ENCODE peak calls at places on chromosomes 6 and 20, in ten cellular contexts. W is tibial artery, H is right lobe of liver, X is transverse colon, T is PC-3, M is HepG2, Q is psoas muscle, V is Caco-2, Y is RWPE2, S is heart right ventricle. N is an unnamed sample. For H3K4me1, the result is how much of the 10 kb centered on the place peaks cover.

GRCh38 chr6:38259736-38260135 is 380.0 kb downstream of the BTBD9 start:
- DNase-seq in W (no peak), V (no peak), Y (no peak), Q (no peak), M (no peak), S (no peak), H (no peak), X (no peak), T (peak), N (no peak)

GRCh38 chr6:44219053-44219814 is 2.5 kb downstream of the MYMX start:
- DNase-seq in V (peak), W (peak), H (peak), S (peak), Y (no peak), Q (peak), T (peak), X (peak), M (peak), N (peak)

GRCh38 chr6:105569706-105570105 is 166.8 kb upstream of the PREP start:
- DNase-seq in X (no peak), Y (no peak), Q (no peak), V (peak), T (peak), S (no peak), H (no peak), W (no peak), M (peak), N (no peak)

GRCh38 chr20:48052492-48052870 is 267.2 kb upstream of the SULF2 start:
- DNase-seq in Y (no peak), V (no peak), Q (no peak), W (no peak), T (peak), H (no peak), S (no peak), X (no peak), M (no peak), N (no peak)

GRCh38 chr6:136723780-136724179 is 68.5 kb downstream of the MAP3K5 start:
- DNase-seq in W (no peak), M (no peak), Y (no peak), T (peak), X (no peak), H (no peak), Q (no peak), V (no peak), S (no peak), N (no peak)

GRCh38 chr6:129510930-129511329 is 199.0 kb downstream of the ARHGAP18 start:
- DNase-seq in M (no peak), T (peak), V (no peak), S (no peak), H (no peak), Y (no peak), Q (no peak), X (no peak), W (no peak), N (no peak)

GRCh38 chr6:87534377-87535047 is 55.3 kb downstream of the RARS2 start:
- DNase-seq in V (no peak), W (no peak), S (no peak), X (no peak), Y (no peak), Q (no peak), M (peak), T (no peak), H (no peak), N (no peak)

GRCh38 chr6:162491637-162492036 is 235.9 kb downstream of the PRKN start:
- DNase-seq in T (no peak), W (no peak), V (no peak), Y (no peak), X (no peak), H (no peak), M (no peak), Q (no peak), S (peak), N (no peak)

GRCh38 chr6:37092851-37093727 is 76.9 kb upstream of the PIM1 start:
- DNase-seq in V (no peak), Q (peak), X (no peak), W (no peak), M (no peak), S (no peak), Y (no peak), H (no peak), T (no peak), N (no peak)

GRCh38 chr6:31769684-31770371 is 7.3 kb downstream of the VWA7 start:
- DNase-seq in X (peak), Y (no peak), H (peak), Q (peak), S (peak), W (peak), M (peak), T (peak), V (peak), N (peak)

GRCh38 chr6:44696099-44696498 is 308.6 kb downstream of the CDC5L start:
- DNase-seq in Q (no peak), T (peak), W (no peak), V (no peak), Y (no peak), M (no peak), X (no peak), H (no peak), S (no peak), N (no peak)

GRCh38 chr20:4937422-4938319 is 63.6 kb downstream of the SLC23A2 start:
- DNase-seq in H (no peak), W (no peak), Q (no peak), T (peak), X (no peak), S (no peak), Y (no peak), V (peak), M (peak), N (peak)

GRCh38 chr6:12099623-12100022 is 87.5 kb downstream of the HIVEP1 start:
- DNase-seq in X (no peak), Q (no peak), S (no peak), M (no peak), Y (no peak), W (no peak), H (no peak), T (no peak), V (no peak), N (no peak)
- H3K4me1 ChIP-seq in X (under half), Q (under half), S (under half), M (under half), Y (under half), W (under half), H (under half), T (under half), V (under half), N (under half)

GRCh38 chr20:50690562-50690978 is 772 bp downstream of the RIPOR3 start:
- DNase-seq in T (no peak), M (no peak), S (no peak), V (no peak), W (no peak), Y (no peak), X (no peak), Q (no peak), H (no peak), N (no peak)

GRCh38 chr20:50693001-50693400 is 1.7 kb upstream of the RIPOR3 start:
- DNase-seq in Q (no peak), T (no peak), X (no peak), W (no peak), H (no peak), Y (no peak), M (no peak), V (no peak), S (no peak), N (no peak)

GRCh38 chr20:50692553-50692933 is 1.2 kb upstream of the RIPOR3 start:
- DNase-seq in Y (no peak), X (no peak), T (no peak), S (no peak), Q (no peak), W (no peak), M (no peak), H (no peak), V (no peak), N (no peak)

GRCh38 chr20:50690979-50691584 is at the start of gene RIPOR3:
- DNase-seq in H (peak), V (no peak), M (no peak), X (no peak), T (no peak), S (no peak), W (no peak), Y (peak), Q (peak), N (no peak)

GRCh38 chr20:50691585-50692552 is 527 bp upstream of the RIPOR3 start:
- DNase-seq in T (no peak), V (no peak), Y (no peak), Q (no peak), X (no peak), S (no peak), H (no peak), W (no peak), M (no peak), N (peak)
- H3K4me3 ChIP-seq in T (no peak), V (no peak), Y (no peak), Q (peak), X (no peak), S (peak), H (peak), W (peak), M (no peak), N (no peak)

DNA sequence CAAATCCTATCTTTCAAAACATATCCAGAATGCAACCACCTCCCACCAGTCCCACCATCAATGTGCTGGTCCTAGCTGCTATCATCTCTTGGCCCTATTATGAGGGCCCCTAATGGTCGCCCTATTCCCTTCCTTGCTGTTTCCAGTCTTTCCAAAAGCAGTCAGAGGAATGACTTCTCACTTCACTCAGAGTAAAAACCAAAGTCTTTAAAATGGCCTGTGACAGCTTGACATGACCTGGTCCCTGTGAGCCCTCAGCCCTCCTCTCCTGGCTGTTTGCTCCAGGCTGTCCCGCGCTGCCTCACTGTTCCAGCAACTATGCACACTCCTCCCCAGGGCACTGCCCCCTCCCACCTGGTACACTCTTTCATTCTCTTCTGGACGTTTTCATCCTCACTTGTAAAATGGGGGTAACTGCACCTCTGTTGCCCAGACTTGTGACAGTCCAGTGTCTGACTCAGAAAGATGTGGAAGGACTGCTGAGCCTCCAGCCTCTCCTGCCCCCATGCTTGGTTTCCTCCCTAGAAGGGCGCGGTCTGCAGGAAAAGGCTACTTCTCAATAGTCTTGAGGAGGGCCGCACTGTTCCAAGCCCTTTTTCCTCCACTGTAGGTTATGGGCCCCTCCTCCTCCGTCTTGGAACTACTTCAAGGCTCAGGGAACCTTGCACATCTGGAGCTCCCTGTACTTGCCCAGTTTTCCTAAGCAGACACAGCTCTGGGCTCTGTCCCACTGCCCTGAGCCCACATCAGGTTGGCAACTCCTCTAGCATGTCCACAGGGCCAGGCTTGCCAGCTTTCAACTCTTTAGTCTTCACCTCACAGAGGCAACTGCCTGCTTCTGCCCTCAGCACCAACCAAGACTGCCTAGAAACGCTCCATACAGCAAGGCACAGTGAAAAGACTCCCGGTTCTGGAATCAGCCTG is 64.7 kb downstream of the MYH7B start:
- DNase-seq in Q (peak), W (no peak), Y (peak), M (no peak), S (no peak), X (no peak), T (no peak), H (no peak), V (no peak), N (no peak)
- H3K4me1 ChIP-seq in Q (half or more), W (under half), Y (under half), M (under half), S (under half), X (under half), T (under half), H (under half), V (under half), N (under half)

DNA sequence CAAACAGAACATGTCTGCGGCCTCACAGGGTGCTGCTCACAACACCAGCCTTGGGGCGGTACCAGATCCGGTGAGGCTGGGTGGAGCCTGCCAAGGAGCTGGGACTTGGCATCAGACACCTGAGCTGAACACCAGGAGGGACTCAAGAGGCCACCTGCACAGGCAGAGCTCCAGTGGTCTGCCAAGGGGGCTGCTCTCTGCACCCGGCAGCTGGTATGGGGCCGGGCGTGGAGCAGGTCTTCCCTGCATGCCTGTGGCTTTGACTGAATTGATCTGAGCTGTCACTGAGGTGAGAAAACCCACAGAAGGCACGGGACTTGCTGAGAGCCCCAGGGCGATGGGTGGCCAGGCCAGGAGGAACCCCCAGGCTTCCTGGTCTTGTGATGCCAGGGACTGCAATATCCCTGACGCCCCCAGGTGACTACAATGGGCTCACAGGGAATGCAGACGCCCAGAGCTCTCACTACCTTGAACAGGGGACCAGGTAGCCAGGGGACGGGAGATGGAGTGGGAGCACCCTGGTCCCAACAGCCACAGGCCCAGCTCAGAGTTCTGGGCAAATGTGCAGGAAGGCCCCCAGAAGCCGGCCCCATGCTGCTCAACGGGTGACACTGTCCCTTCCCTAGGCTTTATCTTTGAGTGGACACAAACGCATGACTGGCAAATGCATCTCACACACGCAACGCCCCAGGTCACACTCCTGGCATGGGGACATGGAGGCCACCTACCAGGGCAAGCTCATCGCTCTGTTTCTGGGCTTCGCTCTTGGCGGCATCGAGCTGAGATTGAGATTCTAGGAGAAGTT is 48.2 kb downstream of the DSTN start:
- DNase-seq in X (peak), W (peak), V (no peak), S (no peak), T (no peak), M (no peak), Q (peak), H (peak), Y (no peak), N (no peak)
- H3K4me3 ChIP-seq in X (no peak), W (no peak), V (no peak), S (no peak), T (no peak), M (no peak), Q (no peak), H (no peak), Y (no peak), N (no peak)

DNA sequence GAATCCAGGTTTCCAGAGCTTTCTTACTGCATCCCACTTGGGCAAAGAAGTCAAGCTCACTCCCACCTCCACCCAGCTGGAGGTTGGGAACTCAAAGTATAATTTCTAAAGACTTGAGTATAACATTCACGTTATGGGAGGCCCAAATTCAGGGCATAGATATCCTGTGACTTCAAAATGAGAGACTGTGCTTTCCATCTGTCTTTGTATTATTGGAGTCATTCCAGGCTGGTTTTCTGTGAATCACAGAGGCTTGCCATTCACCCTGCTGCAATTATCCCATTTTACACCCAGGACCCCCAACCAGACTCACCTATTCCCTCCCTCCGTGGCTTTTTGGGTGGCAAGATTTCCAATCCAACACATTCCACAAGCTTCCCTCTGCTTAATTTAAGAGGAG is 19.3 kb upstream of the SRC start:
- DNase-seq in V (no peak), Y (peak), T (no peak), M (no peak), S (no peak), X (no peak), Q (no peak), H (no peak), W (no peak), N (no peak)
- H3K4me1 ChIP-seq in V (under half), Y (under half), T (under half), M (under half), S (under half), X (under half), Q (under half), H (under half), W (under half), N (under half)

GRCh38 chr20:3727333-3728035 is 5.0 kb upstream of the HSPA12B start:
- DNase-seq in M (no peak), X (no peak), Y (no peak), W (no peak), T (peak), V (peak), S (no peak), Q (peak), H (no peak), N (no peak)
- H3K4me3 ChIP-seq in M (no peak), X (no peak), Y (no peak), W (no peak), T (peak), V (no peak), S (no peak), Q (no peak), H (no peak), N (no peak)

GRCh38 chr20:1332749-1333300 is 3.9 kb upstream of the SDCBP2 start:
- DNase-seq in V (no peak), X (no peak), T (no peak), Q (no peak), M (no peak), Y (no peak), W (peak), S (no peak), H (no peak), N (no peak)
- H3K4me1 ChIP-seq in V (under half), X (under half), T (under half), Q (half or more), M (under half), Y (under half), W (under half), S (half or more), H (under half), N (under half)

DNA sequence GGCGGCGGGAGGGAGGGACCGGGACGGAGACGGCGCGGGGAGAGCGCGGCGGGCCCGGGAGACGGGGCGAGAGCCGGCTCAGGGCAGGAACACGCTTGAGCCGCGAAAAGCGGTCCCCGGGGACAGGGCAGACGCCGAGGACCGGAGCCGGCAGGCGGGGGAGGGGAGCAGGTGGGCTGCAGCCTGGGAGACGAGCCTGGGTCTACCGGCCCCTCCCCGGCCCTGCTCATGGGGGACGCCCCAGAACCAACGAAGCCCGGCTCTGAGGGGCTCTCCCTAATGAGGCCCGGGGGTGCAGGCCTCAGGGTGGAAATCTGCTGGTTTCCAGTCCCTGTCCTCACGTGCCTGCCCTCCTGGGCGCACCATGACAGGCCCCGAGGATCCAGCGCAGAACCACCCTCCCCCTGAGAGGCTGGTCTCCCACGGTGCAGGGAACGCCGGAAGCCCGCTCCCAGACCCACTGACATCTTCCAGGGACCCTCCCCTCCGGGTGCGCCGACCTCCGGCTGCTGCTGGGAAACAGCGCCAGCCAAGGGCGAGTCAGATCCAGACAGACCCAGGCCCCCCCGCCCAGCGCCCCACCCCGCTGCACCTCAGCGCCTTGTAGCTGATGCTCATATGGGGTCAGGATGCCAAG is 568 bp upstream of the EEF1A2 start:
- DNase-seq in W (no peak), H (no peak), T (no peak), S (no peak), V (no peak), M (no peak), X (no peak), Q (peak), Y (no peak), N (no peak)
- H3K4me3 ChIP-seq in W (peak), H (no peak), T (peak), S (peak), V (peak), M (no peak), X (no peak), Q (peak), Y (peak), N (no peak)

GRCh38 chr6:166382933-166383816 is at the start of gene MPC1:
- DNase-seq in T (peak), M (peak), Q (peak), W (peak), Y (peak), V (peak), X (peak), S (peak), H (peak), N (peak)

GRCh38 chr6:166388605-166389004 is 5.9 kb upstream of the MPC1 start:
- DNase-seq in T (no peak), V (no peak), X (no peak), M (no peak), Q (no peak), H (no peak), S (no peak), Y (no peak), W (no peak), N (no peak)

GRCh38 chr6:166387642-166388325 is 5.0 kb upstream of the MPC1 start:
- DNase-seq in H (peak), Q (no peak), S (no peak), W (no peak), M (peak), X (no peak), Y (no peak), V (peak), T (no peak), N (no peak)

GRCh38 chr6:166389119-166389518 is 6.4 kb upstream of the MPC1 start:
- DNase-seq in S (no peak), T (no peak), X (no peak), Y (no peak), H (no peak), W (no peak), M (peak), Q (no peak), V (no peak), N (no peak)

DNA sequence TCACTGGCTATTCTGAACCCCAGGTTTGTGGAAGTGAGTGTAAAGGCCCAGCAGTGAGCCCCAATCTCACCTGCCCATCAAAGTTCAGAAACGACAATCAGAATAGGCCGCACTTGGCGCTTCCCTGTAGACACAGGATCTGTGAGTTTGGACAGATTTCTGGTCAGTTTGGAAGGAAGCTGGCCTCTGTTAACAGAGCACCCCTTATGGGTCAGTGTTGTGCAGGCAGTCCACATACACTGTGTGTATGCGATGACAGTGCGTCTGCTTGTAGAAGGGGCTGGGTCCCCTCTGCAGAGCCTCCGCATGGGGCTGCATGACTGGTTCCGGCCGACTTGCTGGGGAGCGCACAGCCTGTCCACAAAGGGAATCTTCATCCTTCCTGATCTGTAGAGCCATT is 3.4 kb upstream of the MPC1 start:
- DNase-seq in T (no peak), S (no peak), Y (no peak), X (no peak), Q (no peak), M (no peak), V (no peak), H (no peak), W (no peak), N (no peak)
- H3K4me1 ChIP-seq in T (under half), S (under half), Y (under half), X (under half), Q (under half), M (half or more), V (under half), H (under half), W (under half), N (under half)